ENCODE peak calls at places on chromosomes 12 and 14, in ten cellular contexts. C is suprapubic skin, T is astrocyte of the cerebellum, N is Caco-2, R is IMR-90, S is GM23338, J is hepatocyte, W is DND-41, G is uterus, P is mucosa of descending colon. F is an unnamed sample.

GRCh38 chr14:29896354-29896768 is 31.3 kb downstream of the PRKD1 start:
- DNase-seq in G (no peak), S (no peak), C (no peak), J (peak; percentile 39), W (no peak), N (peak; percentile 27), P (no peak), R (no peak), T (no peak), F (no peak)

GRCh38 chr12:6271281-6271680 is 39.2 kb upstream of the PLEKHG6 start:
- DNase-seq in G (no peak), P (no peak), T (no peak), C (no peak), S (no peak), R (no peak), W (no peak), N (no peak), J (no peak), F (no peak)

GRCh38 chr14:56686416-56686815 is 106.8 kb downstream of the TMEM260 start:
- DNase-seq in S (peak; percentile 67), G (no peak), C (no peak), T (no peak), J (no peak), N (peak; percentile 22), P (no peak), R (no peak), W (no peak), F (no peak)

GRCh38 chr12:52517888-52518287 is 2.3 kb downstream of the KRT5 start:
- DNase-seq in P (no peak), C (no peak), R (no peak), S (no peak), N (no peak), T (no peak), G (no peak), W (no peak), J (no peak), F (no peak)

GRCh38 chr12:64104376-64104775 is 117.7 kb downstream of the KICS2 start:
- DNase-seq in P (no peak), N (no peak), C (no peak), S (no peak), G (peak; percentile 84), T (no peak), W (no peak), R (no peak), J (peak; percentile 59), F (no peak)

GRCh38 chr12:67760586-67761275 is 112.2 kb downstream of the DYRK2 start:
- DNase-seq in C (no peak), G (no peak), J (no peak), W (no peak), S (no peak), P (no peak), R (peak; percentile 38), T (no peak), N (no peak), F (no peak)

GRCh38 chr14:101372894-101373640 is 188.2 kb upstream of the DIO3 start:
- DNase-seq in T (no peak), G (no peak), P (no peak), N (no peak), R (no peak), C (no peak), S (no peak), W (no peak), J (no peak), F (no peak)

GRCh38 chr12:92396647-92397258 is 251.1 kb upstream of the BTG1 start:
- DNase-seq in R (peak; percentile 58), P (no peak), C (no peak), N (no peak), S (no peak), G (peak; percentile 23), W (no peak), J (peak; percentile 13), T (no peak), F (no peak)

GRCh38 chr12:63766498-63766897 is 13.2 kb upstream of the RXYLT1 start:
- DNase-seq in J (no peak), T (no peak), R (no peak), P (no peak), C (no peak), N (no peak), W (no peak), G (no peak), S (no peak), F (no peak)

GRCh38 chr14:100416081-100416480 is 92.9 kb downstream of the SLC25A47 start:
- DNase-seq in S (no peak), N (no peak), P (no peak), W (no peak), G (no peak), C (no peak), T (no peak), R (no peak), J (no peak), F (no peak)

GRCh38 chr14:33475623-33476022 is 475.3 kb downstream of the EGLN3 start:
- DNase-seq in R (no peak), S (peak; percentile 96), P (peak; percentile 69), N (peak; percentile 48), J (peak; percentile 44), C (no peak), W (peak; percentile 35), T (peak; percentile 19), G (no peak), F (peak; percentile 34)

GRCh38 chr12:65355461-65355860 is 77.0 kb downstream of the MSRB3 start:
- DNase-seq in J (peak; percentile 12), N (no peak), C (no peak), W (no peak), S (no peak), P (no peak), T (no peak), R (peak; percentile 47), G (no peak), F (no peak)

GRCh38 chr14:35159742-35160409 is 37.5 kb downstream of the PRORP start:
- DNase-seq in S (no peak), N (peak; percentile 21), P (no peak), G (no peak), W (no peak), C (no peak), T (peak; percentile 67), R (peak; percentile 97), J (peak; percentile 79), F (no peak)

GRCh38 chr12:55741978-55742377 is 944 bp upstream of the GDF11 start:
- DNase-seq in P (no peak), W (no peak), S (no peak), C (no peak), T (no peak), G (no peak), N (no peak), J (no peak), R (no peak), F (no peak)

GRCh38 chr12:94640134-94640928 is 10.0 kb downstream of the TMCC3 start:
- DNase-seq in P (no peak), N (no peak), J (no peak), R (peak; percentile 11), S (no peak), C (no peak), W (peak; percentile 59), G (no peak), T (peak; percentile 90), F (peak; percentile 97)

GRCh38 chr12:30754383-30754749 is 385 bp downstream of the CAPRIN2 start:
- DNase-seq in S (no peak), C (no peak), T (no peak), N (no peak), R (no peak), W (no peak), G (no peak), J (no peak), P (no peak), F (no peak)

GRCh38 chr12:30753761-30754382 is 879 bp downstream of the CAPRIN2 start:
- DNase-seq in J (peak; percentile 17), C (no peak), T (peak; percentile 18), N (no peak), G (no peak), R (peak; percentile 32), S (peak; percentile 49), P (no peak), W (no peak), F (no peak)

GRCh38 chr12:30752255-30752654 is 2.5 kb downstream of the CAPRIN2 start:
- DNase-seq in N (no peak), P (no peak), G (no peak), S (no peak), C (no peak), W (no peak), T (no peak), J (no peak), R (no peak), F (no peak)

GRCh38 chr12:30754750-30755394 is at the start of gene CAPRIN2:
- DNase-seq in T (peak; percentile 84), W (peak; percentile 95), J (peak; percentile 98), C (peak; percentile 96), R (peak; percentile 93), S (peak; percentile 97), P (peak; percentile 99), G (peak; percentile 93), N (peak; percentile 100), F (peak; percentile 96)

DNA sequence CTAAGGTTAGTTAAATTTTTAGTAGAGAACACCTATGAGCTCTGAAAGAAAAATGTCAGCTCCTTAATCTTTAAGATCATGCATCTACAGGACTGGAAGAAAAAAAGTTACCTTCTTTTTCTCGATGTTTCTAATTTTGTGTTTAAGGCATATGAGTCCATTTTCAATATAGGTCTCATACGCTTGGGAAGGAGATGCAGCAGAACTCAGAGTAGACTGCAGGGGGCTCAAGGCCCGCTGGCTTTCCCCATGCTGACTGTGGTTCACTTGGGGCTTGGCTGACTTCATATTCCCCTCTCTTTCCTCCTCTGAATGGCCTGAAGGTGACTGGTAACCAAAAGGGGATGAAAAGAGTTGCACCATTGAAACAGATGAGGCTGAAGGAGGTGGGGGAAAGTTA is 1.5 kb downstream of the CAPRIN2 start:
- DNase-seq in R (peak; percentile 39), G (no peak), W (peak; percentile 46), C (no peak), J (peak; percentile 33), P (no peak), T (peak; percentile 36), N (peak; percentile 59), S (peak; percentile 68), F (peak; percentile 70)
- H3K4me3 ChIP-seq in R (peak overlapping the region; percentile 86), G (no peak overlapping the region), W (peak overlapping the region; percentile 98), C (no peak overlapping the region), J (no peak overlapping the region), P (no peak overlapping the region), T (peak overlapping the region; percentile 79), N (no peak overlapping the region), S (peak overlapping the region; percentile 78), F (peak overlapping the region; percentile 73)

GRCh38 chr14:49653508-49653907 is 18.5 kb upstream of the DNAAF2 start:
- DNase-seq in G (no peak), R (no peak), J (no peak), S (no peak), W (no peak), T (no peak), P (no peak), N (no peak), C (no peak), F (no peak)
- TF ChIP-seq CTCF in G (no peak), R (no peak), J (no peak), S (no peak), W (no peak), T (no peak), P (no peak), N (no peak), C (no peak), F (no peak)

GRCh38 chr12:106645074-106645421 is 62.2 kb downstream of the RFX4 start:
- DNase-seq in J (no peak), R (no peak), N (no peak), C (peak; percentile 71), S (no peak), P (peak; percentile 64), G (no peak), T (peak; percentile 53), W (no peak), F (no peak)
- H3K4me3 ChIP-seq in J (no peak overlapping the region), R (no peak overlapping the region), N (no peak overlapping the region), C (no peak overlapping the region), S (no peak overlapping the region), P (no peak overlapping the region), G (no peak overlapping the region), T (no peak overlapping the region), W (no peak overlapping the region), F (no peak overlapping the region)

GRCh38 chr14:51219473-51220448 is 20.3 kb upstream of the TMX1 start:
- DNase-seq in R (peak; percentile 54), P (no peak), N (no peak), W (no peak), S (peak; percentile 57), G (peak; percentile 25), T (peak; percentile 46), C (no peak), J (peak; percentile 52), F (peak; percentile 45)
- TF ChIP-seq CTCF in R (peak; percentile 68), P (peak; percentile 24), N (peak; percentile 50), W (peak; percentile 69), S (peak; percentile 88), G (peak; percentile 66), T (peak; percentile 55), C (no peak), J (peak; percentile 83), F (peak; percentile 54)